ENCODE peak calls at places on chromosomes 1 and 21, in six cellular contexts. One of them, this sample, is unnamed.

GRCh38 chr1:203291201-203292096 is 13.9 kb upstream of the BTG2 start:
- DNase-seq in GM13977: peak
- DNase-seq in ureter: no peak
- DNase-seq in germinal center: peak
- DNase-seq in brain microvascular endothelial cell: no peak
- DNase-seq in iPS-NIHi11: no peak
- DNase-seq in this sample: no peak

GRCh38 chr1:31479801-31480200 is 66.8 kb downstream of the SERINC2 start:
- DNase-seq in GM13977: no peak
- DNase-seq in ureter: no peak
- DNase-seq in germinal center: no peak
- DNase-seq in brain microvascular endothelial cell: no peak
- DNase-seq in iPS-NIHi11: no peak
- DNase-seq in this sample: no peak

GRCh38 chr21:29406385-29406784 is 107.7 kb downstream of the BACH1 start:
- DNase-seq in GM13977: no peak
- DNase-seq in ureter: no peak
- DNase-seq in germinal center: no peak
- DNase-seq in brain microvascular endothelial cell: no peak
- DNase-seq in iPS-NIHi11: no peak
- DNase-seq in this sample: no peak

GRCh38 chr1:214550339-214551051 is 907 bp downstream of the PTPN14 start:
- DNase-seq in GM13977: no peak
- DNase-seq in ureter: no peak
- DNase-seq in germinal center: no peak
- DNase-seq in brain microvascular endothelial cell: no peak
- DNase-seq in iPS-NIHi11: no peak
- DNase-seq in this sample: no peak

GRCh38 chr1:46169811-46170454 is 5.0 kb upstream of the TSPAN1 start:
- DNase-seq in GM13977: no peak
- DNase-seq in ureter: no peak
- DNase-seq in germinal center: no peak
- DNase-seq in brain microvascular endothelial cell: no peak
- DNase-seq in iPS-NIHi11: no peak
- DNase-seq in this sample: no peak

GRCh38 chr1:185857447-185857846 is 123.3 kb downstream of the HMCN1 start:
- DNase-seq in GM13977: no peak
- DNase-seq in ureter: no peak
- DNase-seq in germinal center: no peak
- DNase-seq in brain microvascular endothelial cell: no peak
- DNase-seq in iPS-NIHi11: no peak
- DNase-seq in this sample: no peak

GRCh38 chr1:21898326-21899155 is 38.6 kb downstream of the HSPG2 start:
- DNase-seq in GM13977: no peak
- DNase-seq in ureter: no peak
- DNase-seq in germinal center: no peak
- DNase-seq in brain microvascular endothelial cell: peak
- DNase-seq in iPS-NIHi11: no peak
- DNase-seq in this sample: no peak

GRCh38 chr1:41241748-41242644 is at the start of gene SCMH1:
- DNase-seq in GM13977: peak
- DNase-seq in ureter: peak
- DNase-seq in germinal center: peak
- DNase-seq in brain microvascular endothelial cell: no peak
- DNase-seq in iPS-NIHi11: peak
- DNase-seq in this sample: peak

GRCh38 chr1:171084091-171084490 is 6.6 kb upstream of the FMO3 start:
- DNase-seq in GM13977: no peak
- DNase-seq in ureter: no peak
- DNase-seq in germinal center: no peak
- DNase-seq in brain microvascular endothelial cell: no peak
- DNase-seq in iPS-NIHi11: no peak
- DNase-seq in this sample: no peak

GRCh38 chr1:247517795-247518612 is 18.2 kb downstream of the OR2C3 start:
- DNase-seq in GM13977: no peak
- DNase-seq in ureter: no peak
- DNase-seq in germinal center: no peak
- DNase-seq in brain microvascular endothelial cell: no peak
- DNase-seq in iPS-NIHi11: no peak
- DNase-seq in this sample: no peak

GRCh38 chr1:183483224-183483623 is 10.9 kb downstream of the SMG7 start:
- DNase-seq in GM13977: no peak
- DNase-seq in ureter: no peak
- DNase-seq in germinal center: no peak
- DNase-seq in brain microvascular endothelial cell: no peak
- DNase-seq in iPS-NIHi11: no peak
- DNase-seq in this sample: no peak

GRCh38 chr1:86421601-86422280 is 2.2 kb upstream of the CLCA2 start:
- DNase-seq in GM13977: no peak
- DNase-seq in ureter: no peak
- DNase-seq in germinal center: no peak
- DNase-seq in brain microvascular endothelial cell: no peak
- DNase-seq in iPS-NIHi11: no peak
- DNase-seq in this sample: no peak

GRCh38 chr1:62271137-62271536 is 48.1 kb downstream of the KANK4 start:
- DNase-seq in GM13977: no peak
- DNase-seq in ureter: no peak
- DNase-seq in germinal center: no peak
- DNase-seq in brain microvascular endothelial cell: no peak
- DNase-seq in iPS-NIHi11: no peak
- DNase-seq in this sample: no peak

GRCh38 chr1:229887043-229887822 is 179.8 kb upstream of the GALNT2 start:
- DNase-seq in GM13977: no peak
- DNase-seq in ureter: no peak
- DNase-seq in germinal center: no peak
- DNase-seq in brain microvascular endothelial cell: no peak
- DNase-seq in iPS-NIHi11: no peak
- DNase-seq in this sample: no peak

GRCh38 chr1:111234258-111234657 is 6.7 kb downstream of the CHI3L2 start:
- DNase-seq in GM13977: no peak
- DNase-seq in ureter: no peak
- DNase-seq in germinal center: no peak
- DNase-seq in brain microvascular endothelial cell: no peak
- DNase-seq in iPS-NIHi11: no peak
- DNase-seq in this sample: no peak

GRCh38 chr1:9291914-9292360 is 757 bp upstream of the SPSB1 start:
- DNase-seq in GM13977: no peak
- DNase-seq in ureter: no peak
- DNase-seq in germinal center: no peak
- DNase-seq in brain microvascular endothelial cell: peak
- DNase-seq in iPS-NIHi11: no peak
- DNase-seq in this sample: no peak

GRCh38 chr1:176461576-176461975 is 1.4 kb upstream of the PAPPA2 start:
- DNase-seq in GM13977: no peak
- DNase-seq in ureter: no peak
- DNase-seq in germinal center: no peak
- DNase-seq in brain microvascular endothelial cell: no peak
- DNase-seq in iPS-NIHi11: no peak
- DNase-seq in this sample: no peak

GRCh38 chr1:72282271-72282656 is at the start of gene NEGR1:
- DNase-seq in GM13977: no peak
- DNase-seq in ureter: peak
- DNase-seq in germinal center: no peak
- DNase-seq in brain microvascular endothelial cell: peak
- DNase-seq in iPS-NIHi11: peak
- DNase-seq in this sample: no peak

GRCh38 chr1:17826165-17826488 is 71.0 kb downstream of the ACTL8 start:
- DNase-seq in GM13977: peak
- DNase-seq in ureter: no peak
- DNase-seq in germinal center: peak
- DNase-seq in brain microvascular endothelial cell: peak
- DNase-seq in iPS-NIHi11: peak
- DNase-seq in this sample: no peak

GRCh38 chr1:38489844-38490270 is 369.7 kb downstream of the RRAGC start:
- DNase-seq in GM13977: peak
- DNase-seq in ureter: no peak
- DNase-seq in germinal center: peak
- DNase-seq in brain microvascular endothelial cell: no peak
- DNase-seq in iPS-NIHi11: peak
- DNase-seq in this sample: no peak

GRCh38 chr1:54489627-54490240 is 58.3 kb upstream of the ACOT11 start:
- DNase-seq in GM13977: no peak
- DNase-seq in ureter: no peak
- DNase-seq in germinal center: no peak
- DNase-seq in brain microvascular endothelial cell: no peak
- DNase-seq in iPS-NIHi11: no peak
- DNase-seq in this sample: no peak

GRCh38 chr1:87754036-87754603 is 425.4 kb downstream of the LMO4 start:
- DNase-seq in GM13977: no peak
- DNase-seq in ureter: no peak
- DNase-seq in germinal center: no peak
- DNase-seq in brain microvascular endothelial cell: no peak
- DNase-seq in iPS-NIHi11: no peak
- DNase-seq in this sample: no peak

GRCh38 chr1:157878059-157878458 is 36.5 kb upstream of the CD5L start:
- DNase-seq in GM13977: no peak
- DNase-seq in ureter: no peak
- DNase-seq in germinal center: peak
- DNase-seq in brain microvascular endothelial cell: peak
- DNase-seq in iPS-NIHi11: peak
- DNase-seq in this sample: no peak

GRCh38 chr1:5390497-5390896 is 601.7 kb downstream of the NPHP4 start:
- DNase-seq in GM13977: no peak
- DNase-seq in ureter: no peak
- DNase-seq in germinal center: no peak
- DNase-seq in brain microvascular endothelial cell: no peak
- DNase-seq in iPS-NIHi11: no peak
- DNase-seq in this sample: no peak

GRCh38 chr1:228963795-228964177 is 228.5 kb downstream of the RHOU start:
- DNase-seq in GM13977: no peak
- DNase-seq in ureter: no peak
- DNase-seq in germinal center: no peak
- DNase-seq in brain microvascular endothelial cell: peak
- DNase-seq in iPS-NIHi11: no peak
- DNase-seq in this sample: no peak